ENCODE peak calls at places on chromosomes 16 and 17, in five cellular contexts. U is A673, Z is mucosa of gallbladder, A is HFF-Myc, K is brain microvascular endothelial cell. O is an unnamed sample.

GRCh38 chr17:17200311-17200710 is 5.8 kb downstream of the PLD6 start:
- DNase-seq in U (no peak), Z (no peak), A (no peak), K (no peak), O (no peak)

GRCh38 chr17:58703137-58703846 is 10.9 kb downstream of the RAD51C start:
- DNase-seq in U (no peak), Z (no peak), A (no peak), K (no peak), O (no peak)

GRCh38 chr16:23650674-23651073 is 9.4 kb downstream of the DCTN5 start:
- DNase-seq in U (peak; percentile 61), Z (no peak), A (no peak), K (peak; percentile 3), O (no peak)

GRCh38 chr16:54242199-54242598 is 44.4 kb downstream of the IRX3 start:
- DNase-seq in U (no peak), Z (no peak), A (no peak), K (no peak), O (peak; percentile 81)

GRCh38 chr17:2375406-2375805 is 25.5 kb downstream of the MNT start:
- DNase-seq in U (no peak), Z (no peak), A (no peak), K (no peak), O (no peak)

GRCh38 chr16:65274576-65274975 is 152.7 kb upstream of the CDH11 start:
- DNase-seq in U (no peak), Z (no peak), A (no peak), K (peak; percentile 38), O (no peak)

GRCh38 chr17:48054238-48055185 is 6.4 kb downstream of the NFE2L1 start:
- DNase-seq in U (peak; percentile 94), Z (peak; percentile 83), A (no peak), K (no peak), O (peak; percentile 96)

GRCh38 chr17:30117548-30118155 is 1.0 kb downstream of the NSRP1 start:
- DNase-seq in U (peak; percentile 45), Z (no peak), A (no peak), K (no peak), O (no peak)

GRCh38 chr16:86994651-86995171 is 322.5 kb downstream of the C16orf95 start:
- DNase-seq in U (peak; percentile 10), Z (no peak), A (peak; percentile 78), K (peak; percentile 93), O (no peak)

GRCh38 chr17:82217530-82218204 is 5.0 kb upstream of the CCDC57 start:
- DNase-seq in U (no peak), Z (no peak), A (no peak), K (peak; percentile 77), O (peak; percentile 19)

GRCh38 chr16:75319513-75320401 is 68.3 kb upstream of the BCAR1 start:
- DNase-seq in U (no peak), Z (no peak), A (peak; percentile 67), K (peak; percentile 81), O (no peak)

GRCh38 chr17:292531-293382 is 59.9 kb downstream of the RPH3AL start:
- DNase-seq in U (no peak), Z (no peak), A (no peak), K (no peak), O (no peak)

GRCh38 chr16:91484-91883 is 13.5 kb downstream of the MPG start:
- DNase-seq in U (peak; percentile 92), Z (no peak), A (no peak), K (no peak), O (no peak)

GRCh38 chr17:66399441-66399840 is 97.0 kb downstream of the PRKCA start:
- DNase-seq in U (no peak), Z (no peak), A (no peak), K (no peak), O (no peak)

GRCh38 chr17:35087731-35088646 is 24.5 kb upstream of the RFFL start:
- DNase-seq in U (no peak), Z (peak; percentile 49), A (no peak), K (peak; percentile 34), O (peak; percentile 42)

GRCh38 chr17:72358465-72358864 is 237.6 kb downstream of the SOX9 start:
- DNase-seq in U (no peak), Z (no peak), A (no peak), K (peak; percentile 45), O (no peak)

GRCh38 chr16:73145166-73145565 is 97.2 kb upstream of the ZFHX3 start:
- DNase-seq in U (no peak), Z (no peak), A (no peak), K (no peak), O (no peak)

O was measured in BE2C.